ENCODE peak calls at places on chromosomes 13 and 19, in five cellular contexts. Q is upper lobe of left lung, G is H1, D is transverse colon, O is HCT116. J is an unnamed sample.

GRCh38 chr13:104567114-104567513 is 1500.9 kb upstream of the SLC10A2 start:
- DNase-seq in Q (no peak), G (no peak), D (no peak), O (no peak), J (no peak)

GRCh38 chr19:32252333-32252669 is 93.1 kb upstream of the ZNF507 start:
- DNase-seq in Q (no peak), G (no peak), D (no peak), O (no peak), J (no peak)

GRCh38 chr19:52946322-52947310 is 16.1 kb downstream of the ZNF816 start:
- DNase-seq in Q (no peak), G (peak; percentile 96), D (peak; percentile 73), O (no peak), J (no peak)

GRCh38 chr13:112870062-112870352 is 99.0 kb upstream of the MCF2L start:
- DNase-seq in Q (no peak), G (no peak), D (no peak), O (no peak), J (no peak)

GRCh38 chr19:40639638-40639982 is 38.4 kb downstream of the LTBP4 start:
- DNase-seq in Q (no peak), G (no peak), D (no peak), O (no peak), J (no peak)

GRCh38 chr19:12723643-12724426 is at the start of gene TNPO2:
- DNase-seq in Q (peak; percentile 63), G (peak; percentile 89), D (peak; percentile 69), O (peak; percentile 24), J (no peak)

GRCh38 chr19:14440049-14440448 is 6.9 kb downstream of the PKN1 start:
- DNase-seq in Q (peak; percentile 89), G (no peak), D (peak; percentile 79), O (no peak), J (no peak)

GRCh38 chr13:98326274-98326673 is 149.2 kb upstream of the RNF113B start:
- DNase-seq in Q (no peak), G (no peak), D (no peak), O (no peak), J (no peak)

GRCh38 chr19:51259348-51260245 is 8.7 kb downstream of the SIGLECL1 start:
- DNase-seq in Q (peak; percentile 23), G (peak; percentile 69), D (no peak), O (peak; percentile 41), J (no peak)

GRCh38 chr13:110037925-110038573 is 251.7 kb upstream of the IRS2 start:
- DNase-seq in Q (no peak), G (no peak), D (no peak), O (no peak), J (no peak)

GRCh38 chr13:98206946-98207345 is 29.9 kb upstream of the RNF113B start:
- DNase-seq in Q (no peak), G (no peak), D (no peak), O (no peak), J (no peak)

GRCh38 chr13:106917673-106918652 is 350.0 kb upstream of the ARGLU1 start:
- DNase-seq in Q (peak; percentile 64), G (peak; percentile 95), D (peak; percentile 78), O (peak; percentile 22), J (no peak)

GRCh38 chr13:28353679-28354078 is 141.2 kb downstream of the FLT1 start:
- DNase-seq in Q (no peak), G (no peak), D (no peak), O (no peak), J (no peak)

GRCh38 chr19:40228371-40228770 is 1.9 kb upstream of the CCNP start:
- DNase-seq in Q (no peak), G (no peak), D (no peak), O (no peak), J (no peak)

GRCh38 chr13:111661052-111661451 is 340.6 kb downstream of the TEX29 start:
- DNase-seq in Q (peak; percentile 9), G (peak; percentile 23), D (no peak), O (no peak), J (no peak)
- TF ChIP-seq POLR2AphosphoS5 in Q (no peak), G (no peak), D (no peak), O (no peak), J (no peak)

GRCh38 chr19:57559008-57559403 is 657 bp downstream of the ZNF550 start:
- DNase-seq in Q (peak; percentile 26), G (no peak), D (peak; percentile 10), O (no peak), J (no peak)
- H3K27ac ChIP-seq in Q (peak overlapping the region; percentile 49), G (no peak overlapping the region), D (peak overlapping the region; percentile 66), O (no peak overlapping the region), J (peak overlapping the region; percentile 11)

GRCh38 chr19:11611730-11612129 is 14.4 kb downstream of the ZNF627 start:
- DNase-seq in Q (no peak), G (no peak), D (no peak), O (no peak), J (no peak)

GRCh38 chr19:11617207-11618062 is 20.2 kb downstream of the ZNF627 start:
- DNase-seq in Q (no peak), G (no peak), D (no peak), O (no peak), J (no peak)

DNA sequence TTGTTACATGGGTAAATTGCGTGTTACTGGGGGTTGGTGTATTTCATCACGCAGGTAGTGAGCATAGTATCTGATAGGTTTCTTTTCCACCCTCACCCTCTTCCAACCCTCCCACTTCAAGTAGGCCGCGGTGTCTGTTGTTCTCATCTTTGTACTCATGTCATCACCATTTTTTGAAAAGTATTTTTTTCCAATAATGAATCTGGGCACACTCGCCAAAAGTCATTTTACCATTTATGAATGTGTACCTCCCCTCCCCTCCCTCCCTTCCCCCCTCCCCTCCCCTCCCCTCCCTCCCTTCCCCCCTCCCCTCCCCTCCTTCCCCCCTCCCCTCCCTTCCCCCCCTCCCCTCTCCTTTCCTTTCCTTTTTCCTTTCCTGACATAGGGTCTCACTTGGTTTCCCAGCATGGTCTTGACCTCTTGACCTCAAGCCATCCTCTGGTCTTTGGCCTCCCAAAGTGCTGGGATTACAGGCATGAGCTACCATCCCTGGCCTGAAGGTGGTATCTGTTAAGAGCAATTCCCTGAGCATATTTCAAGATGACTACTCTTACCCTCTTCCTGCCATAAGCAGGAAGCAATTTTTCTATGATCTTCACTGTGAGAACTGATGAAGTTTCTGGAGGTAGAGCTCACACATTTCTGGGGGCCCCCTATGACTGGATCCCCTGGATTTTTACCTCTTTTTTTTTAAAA is 15.7 kb downstream of the ZNF627 start:
- DNase-seq in Q (no peak), G (no peak), D (no peak), O (no peak), J (no peak)
- TF ChIP-seq CTCF in Q (no peak), G (peak; percentile 33), D (no peak), O (no peak), J (no peak)

DNA sequence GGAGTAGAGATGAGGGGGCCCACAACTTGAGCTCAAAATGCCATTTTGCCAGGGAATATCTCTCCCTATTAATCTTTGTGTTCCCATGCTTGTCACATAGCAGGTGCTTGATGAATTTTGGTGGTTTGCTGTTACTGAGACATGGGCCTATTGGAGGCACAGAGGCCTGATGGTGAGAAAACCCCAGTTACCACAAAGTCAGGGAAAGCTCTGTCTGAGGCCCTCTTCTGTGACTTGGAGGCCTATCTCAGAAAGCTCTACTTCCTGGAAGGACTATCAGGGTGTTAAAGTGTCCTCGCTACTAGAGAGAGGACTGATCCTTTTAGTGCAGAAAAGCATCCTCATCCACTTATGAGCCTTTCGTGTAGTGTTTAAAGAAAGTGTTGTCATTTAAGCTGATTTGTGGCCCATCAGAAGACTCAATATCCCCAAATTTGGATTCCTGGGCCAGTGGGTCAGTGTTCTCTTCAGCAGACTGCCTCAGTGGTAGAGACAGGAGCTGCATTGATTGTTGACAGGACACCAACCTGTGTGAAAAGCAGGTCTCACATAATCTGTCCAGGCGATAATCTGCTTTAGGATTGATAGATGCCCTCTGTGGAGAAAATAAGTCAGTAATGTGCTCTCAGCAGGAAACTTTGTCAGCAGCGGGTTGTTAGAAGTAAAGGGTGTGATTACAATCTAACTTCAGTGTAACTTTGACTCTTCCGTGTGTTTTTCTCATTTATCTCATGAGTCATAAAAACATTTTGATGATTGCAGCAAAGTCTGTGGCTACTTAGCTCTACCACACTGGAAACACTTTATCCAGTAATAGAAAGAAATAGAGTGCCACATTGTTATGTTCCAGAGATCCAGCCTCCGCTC is 121.0 kb downstream of the AKAP11 start:
- DNase-seq in Q (no peak), G (no peak), D (no peak), O (no peak), J (no peak)
- TF ChIP-seq POLR2AphosphoS5 in Q (no peak), G (no peak), D (no peak), O (no peak), J (no peak)

J was measured in vagina.